ENCODE peak calls at places on chromosomes 11 and 22, in four cellular contexts. One of them, this sample, is unnamed.

GRCh38 chr11:44818110-44818509 is 91.3 kb downstream of the TSPAN18 start:
- DNase-seq in adrenal gland: no peak
- DNase-seq in choroid plexus epithelial cell: no peak
- DNase-seq in mucosa of descending colon: no peak
- DNase-seq in this sample: no peak

GRCh38 chr11:87219266-87219665 is 181.5 kb downstream of the TMEM135 start:
- DNase-seq in adrenal gland: no peak
- DNase-seq in choroid plexus epithelial cell: peak; percentile 20
- DNase-seq in mucosa of descending colon: no peak
- DNase-seq in this sample: no peak

GRCh38 chr11:88179141-88179540 is 3.9 kb upstream of the RAB38 start:
- DNase-seq in adrenal gland: no peak
- DNase-seq in choroid plexus epithelial cell: peak; percentile 72
- DNase-seq in mucosa of descending colon: no peak
- DNase-seq in this sample: no peak

GRCh38 chr22:48881326-48881980 is 946.2 kb downstream of the BRD1 start:
- DNase-seq in adrenal gland: no peak
- DNase-seq in choroid plexus epithelial cell: no peak
- DNase-seq in mucosa of descending colon: no peak
- DNase-seq in this sample: peak; percentile 30

GRCh38 chr11:67436459-67437081 is 912 bp downstream of the PTPRCAP start:
- DNase-seq in mucosa of descending colon: peak; percentile 68
- DNase-seq in choroid plexus epithelial cell: no peak
- DNase-seq in adrenal gland: peak; percentile 62
- DNase-seq in this sample: no peak

GRCh38 chr11:59040607-59041006 is 45.5 kb upstream of the GLYATL1B start:
- DNase-seq in mucosa of descending colon: no peak
- DNase-seq in adrenal gland: no peak
- DNase-seq in choroid plexus epithelial cell: no peak
- DNase-seq in this sample: no peak

GRCh38 chr22:47001288-47001687 is 238.8 kb downstream of the TBC1D22A start:
- DNase-seq in choroid plexus epithelial cell: no peak
- DNase-seq in adrenal gland: no peak
- DNase-seq in mucosa of descending colon: no peak
- DNase-seq in this sample: no peak

GRCh38 chr11:44601471-44602370 is 36.3 kb downstream of the CD82 start:
- DNase-seq in choroid plexus epithelial cell: no peak
- DNase-seq in adrenal gland: no peak
- DNase-seq in mucosa of descending colon: peak; percentile 68
- DNase-seq in this sample: no peak

GRCh38 chr22:23098230-23098705 is 27.9 kb downstream of the GNAZ start:
- DNase-seq in mucosa of descending colon: no peak
- DNase-seq in adrenal gland: no peak
- DNase-seq in choroid plexus epithelial cell: no peak
- DNase-seq in this sample: no peak

GRCh38 chr11:28849053-28849452 is 740.9 kb downstream of the METTL15 start:
- DNase-seq in adrenal gland: no peak
- DNase-seq in choroid plexus epithelial cell: no peak
- DNase-seq in mucosa of descending colon: no peak
- DNase-seq in this sample: no peak

GRCh38 chr11:19727246-19727645 is 14.6 kb downstream of the NAV2 start:
- DNase-seq in mucosa of descending colon: no peak
- DNase-seq in choroid plexus epithelial cell: peak; percentile 92
- DNase-seq in adrenal gland: no peak
- DNase-seq in this sample: no peak

GRCh38 chr22:46657996-46658947 is 38.1 kb downstream of the GRAMD4 start:
- DNase-seq in mucosa of descending colon: no peak
- DNase-seq in choroid plexus epithelial cell: no peak
- DNase-seq in adrenal gland: no peak
- DNase-seq in this sample: no peak

GRCh38 chr11:44750440-44751005 is 23.8 kb downstream of the TSPAN18 start:
- DNase-seq in choroid plexus epithelial cell: no peak
- DNase-seq in mucosa of descending colon: no peak
- DNase-seq in adrenal gland: peak; percentile 95
- DNase-seq in this sample: no peak

GRCh38 chr22:19523240-19524169 is 705 bp downstream of the CLDN5 start:
- DNase-seq in choroid plexus epithelial cell: peak; percentile 47
- DNase-seq in mucosa of descending colon: no peak
- DNase-seq in adrenal gland: no peak
- DNase-seq in this sample: no peak

GRCh38 chr11:86952933-86953637 is 2.1 kb downstream of the FZD4 start:
- DNase-seq in adrenal gland: no peak
- DNase-seq in choroid plexus epithelial cell: peak; percentile 76
- DNase-seq in mucosa of descending colon: no peak
- DNase-seq in this sample: no peak

GRCh38 chr11:110087820-110088534 is 5.2 kb upstream of the ZC3H12C start:
- DNase-seq in adrenal gland: no peak
- DNase-seq in choroid plexus epithelial cell: peak; percentile 89
- DNase-seq in mucosa of descending colon: no peak
- DNase-seq in this sample: no peak

GRCh38 chr11:36156486-36157150 is 132.6 kb downstream of the COMMD9 start:
- DNase-seq in mucosa of descending colon: no peak
- DNase-seq in choroid plexus epithelial cell: no peak
- DNase-seq in adrenal gland: no peak
- DNase-seq in this sample: no peak

GRCh38 chr22:29157759-29158535 is 47.7 kb upstream of the EMID1 start:
- DNase-seq in choroid plexus epithelial cell: no peak
- DNase-seq in adrenal gland: no peak
- DNase-seq in mucosa of descending colon: no peak
- DNase-seq in this sample: peak; percentile 20

GRCh38 chr11:57300785-57301184 is 24.0 kb downstream of the TNKS1BP1 start:
- DNase-seq in adrenal gland: no peak
- DNase-seq in choroid plexus epithelial cell: no peak
- DNase-seq in mucosa of descending colon: no peak
- DNase-seq in this sample: no peak

GRCh38 chr22:41991111-41991510 is 7.5 kb upstream of the WBP2NL start:
- DNase-seq in adrenal gland: peak; percentile 7
- DNase-seq in mucosa of descending colon: no peak
- DNase-seq in choroid plexus epithelial cell: no peak
- DNase-seq in this sample: no peak

GRCh38 chr11:74019104-74019738 is 10.3 kb upstream of the UCP3 start:
- DNase-seq in adrenal gland: no peak
- DNase-seq in choroid plexus epithelial cell: peak; percentile 45
- DNase-seq in mucosa of descending colon: peak; percentile 44
- DNase-seq in this sample: peak; percentile 54

GRCh38 chr11:79437274-79437980 is 3.4 kb downstream of the TENM4 start:
- DNase-seq in adrenal gland: peak; percentile 58
- DNase-seq in choroid plexus epithelial cell: peak; percentile 31
- DNase-seq in mucosa of descending colon: peak; percentile 59
- DNase-seq in this sample: peak; percentile 83

GRCh38 chr22:34847072-34847471 is 218.9 kb upstream of the ISX start:
- DNase-seq in mucosa of descending colon: no peak
- DNase-seq in choroid plexus epithelial cell: no peak
- DNase-seq in adrenal gland: no peak
- DNase-seq in this sample: no peak

GRCh38 chr11:17498475-17498874 is 21.8 kb upstream of the ABCC8 start:
- DNase-seq in mucosa of descending colon: no peak
- DNase-seq in adrenal gland: no peak
- DNase-seq in choroid plexus epithelial cell: peak; percentile 19
- DNase-seq in this sample: no peak

GRCh38 chr11:70828498-70829159 is 423.7 kb downstream of the SHANK2 start:
- DNase-seq in choroid plexus epithelial cell: no peak
- DNase-seq in mucosa of descending colon: peak; percentile 34
- DNase-seq in adrenal gland: peak; percentile 88
- DNase-seq in this sample: no peak

GRCh38 chr11:131038597-131038996 is 122.3 kb upstream of the SNX19 start:
- DNase-seq in choroid plexus epithelial cell: peak; percentile 44
- DNase-seq in mucosa of descending colon: no peak
- DNase-seq in adrenal gland: no peak
- DNase-seq in this sample: no peak

GRCh38 chr11:72871089-72871488 is 56.9 kb downstream of the ATG16L2 start:
- DNase-seq in adrenal gland: no peak
- DNase-seq in mucosa of descending colon: no peak
- DNase-seq in choroid plexus epithelial cell: peak; percentile 39
- DNase-seq in this sample: no peak

GRCh38 chr22:47008208-47008885 is 245.9 kb downstream of the TBC1D22A start:
- DNase-seq in mucosa of descending colon: no peak
- DNase-seq in choroid plexus epithelial cell: no peak
- DNase-seq in adrenal gland: no peak
- DNase-seq in this sample: peak; percentile 42

GRCh38 chr11:46272816-46273427 is 4.5 kb upstream of the CREB3L1 start:
- DNase-seq in mucosa of descending colon: peak; percentile 80
- DNase-seq in adrenal gland: peak; percentile 59
- DNase-seq in choroid plexus epithelial cell: peak; percentile 73
- DNase-seq in this sample: peak; percentile 62

GRCh38 chr11:97570636-97571035 is 1180.8 kb downstream of the JRKL start:
- DNase-seq in adrenal gland: no peak
- DNase-seq in mucosa of descending colon: no peak
- DNase-seq in choroid plexus epithelial cell: no peak
- DNase-seq in this sample: no peak

GRCh38 chr22:19579880-19580279 is 55.7 kb upstream of the CLDN5 start:
- DNase-seq in choroid plexus epithelial cell: no peak
- DNase-seq in mucosa of descending colon: no peak
- DNase-seq in adrenal gland: no peak
- DNase-seq in this sample: no peak

GRCh38 chr11:7490054-7490453 is 4.7 kb downstream of the OLFML1 start:
- DNase-seq in mucosa of descending colon: no peak
- DNase-seq in adrenal gland: peak; percentile 38
- DNase-seq in choroid plexus epithelial cell: peak; percentile 62
- DNase-seq in this sample: no peak

GRCh38 chr22:30204742-30205111 is 41.8 kb downstream of the LIF start:
- DNase-seq in mucosa of descending colon: peak; percentile 49
- DNase-seq in choroid plexus epithelial cell: peak; percentile 44
- DNase-seq in adrenal gland: no peak
- DNase-seq in this sample: no peak

GRCh38 chr11:69280451-69280850 is 13.5 kb upstream of the MYEOV start:
- DNase-seq in adrenal gland: no peak
- DNase-seq in mucosa of descending colon: no peak
- DNase-seq in choroid plexus epithelial cell: peak; percentile 76
- DNase-seq in this sample: no peak

GRCh38 chr11:17439316-17439782 is 37.3 kb downstream of the ABCC8 start:
- DNase-seq in choroid plexus epithelial cell: peak; percentile 4
- DNase-seq in mucosa of descending colon: no peak
- DNase-seq in adrenal gland: no peak
- DNase-seq in this sample: peak; percentile 25

GRCh38 chr11:43904737-43905515 is 24.3 kb downstream of the ALKBH3 start:
- DNase-seq in choroid plexus epithelial cell: peak; percentile 88
- DNase-seq in adrenal gland: no peak
- DNase-seq in mucosa of descending colon: no peak
- DNase-seq in this sample: no peak

GRCh38 chr22:38406617-38407016 is 48.4 kb downstream of the KCNJ4 start:
- DNase-seq in mucosa of descending colon: no peak
- DNase-seq in choroid plexus epithelial cell: peak; percentile 31
- DNase-seq in adrenal gland: no peak
- DNase-seq in this sample: no peak

GRCh38 chr11:119046489-119046888 is 10.5 kb downstream of the HYOU1 start:
- DNase-seq in adrenal gland: no peak
- DNase-seq in choroid plexus epithelial cell: no peak
- DNase-seq in mucosa of descending colon: no peak
- DNase-seq in this sample: no peak

GRCh38 chr11:119047205-119047604 is 9.8 kb downstream of the HYOU1 start:
- DNase-seq in adrenal gland: no peak
- DNase-seq in mucosa of descending colon: no peak
- DNase-seq in choroid plexus epithelial cell: no peak
- DNase-seq in this sample: no peak

GRCh38 chr11:119048644-119049043 is 8.4 kb downstream of the HYOU1 start:
- DNase-seq in adrenal gland: no peak
- DNase-seq in mucosa of descending colon: no peak
- DNase-seq in choroid plexus epithelial cell: no peak
- DNase-seq in this sample: no peak

GRCh38 chr11:119041821-119042514 is 11.3 kb upstream of the SLC37A4 start:
- DNase-seq in adrenal gland: no peak
- DNase-seq in mucosa of descending colon: no peak
- DNase-seq in choroid plexus epithelial cell: no peak
- DNase-seq in this sample: peak; percentile 0

GRCh38 chr11:119044708-119045107 is 12.3 kb downstream of the HYOU1 start:
- DNase-seq in adrenal gland: no peak
- DNase-seq in mucosa of descending colon: no peak
- DNase-seq in choroid plexus epithelial cell: no peak
- DNase-seq in this sample: no peak
- TF ChIP-seq CTCF in adrenal gland: no peak
- TF ChIP-seq CTCF in mucosa of descending colon: no peak
- TF ChIP-seq CTCF in choroid plexus epithelial cell: peak; percentile 31
- TF ChIP-seq CTCF in this sample: no peak

GRCh38 chr11:116276051-116277044 is 496.4 kb downstream of the BUD13 start:
- DNase-seq in adrenal gland: peak; percentile 49
- DNase-seq in choroid plexus epithelial cell: peak; percentile 39
- DNase-seq in mucosa of descending colon: peak; percentile 87
- DNase-seq in this sample: peak; percentile 49
- H3K4me3 ChIP-seq in adrenal gland: no peak overlapping the region
- H3K4me3 ChIP-seq in choroid plexus epithelial cell: no peak overlapping the region
- H3K4me3 ChIP-seq in mucosa of descending colon: no peak overlapping the region
- H3K4me3 ChIP-seq in this sample: peak overlapping the region; percentile 33

DNA sequence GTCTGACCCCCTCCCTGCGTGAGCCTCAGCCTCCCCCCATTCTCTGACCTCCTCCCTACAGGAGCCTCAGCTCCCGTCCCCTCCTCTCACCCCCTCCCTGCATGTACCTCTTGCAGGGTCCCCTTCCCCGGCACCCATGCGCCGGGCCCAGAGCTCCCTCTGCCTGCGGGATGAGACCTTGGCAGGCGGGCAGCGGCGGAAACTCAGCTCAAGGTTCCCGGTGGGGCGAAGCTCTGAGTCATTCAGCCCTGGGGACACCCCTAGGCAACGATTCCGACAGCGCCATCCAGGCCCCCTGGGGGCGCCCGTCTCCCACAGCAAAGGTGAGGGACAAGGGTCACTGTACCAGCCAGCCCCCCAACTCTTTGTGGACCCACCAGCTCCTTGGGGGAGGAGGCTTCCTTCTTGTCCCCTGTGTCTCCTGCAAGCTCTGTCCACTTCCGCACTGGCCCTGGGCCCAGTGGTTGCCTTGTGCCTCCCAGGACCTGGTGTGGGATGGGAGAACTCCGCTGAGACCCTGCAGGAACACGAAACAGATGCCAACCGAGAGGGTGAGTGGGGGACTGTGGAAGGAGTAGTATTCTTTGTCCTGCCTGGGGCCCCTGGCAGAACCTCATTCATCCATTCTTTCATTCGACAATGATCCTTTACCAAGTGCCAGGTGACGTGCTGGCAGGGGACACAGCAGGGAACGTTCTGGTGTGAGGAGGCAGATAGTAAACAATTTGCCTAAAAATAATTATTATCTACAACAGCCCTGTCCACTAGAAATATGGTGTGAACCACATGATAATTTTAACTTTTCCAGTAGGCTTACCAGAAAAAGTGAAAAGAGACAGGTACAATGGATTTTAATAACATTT is 3.7 kb upstream of the RPS6KA4 start:
- DNase-seq in adrenal gland: peak; percentile 87
- DNase-seq in choroid plexus epithelial cell: peak; percentile 81
- DNase-seq in mucosa of descending colon: peak; percentile 88
- DNase-seq in this sample: peak; percentile 89
- TF ChIP-seq CTCF in adrenal gland: peak; percentile 74
- TF ChIP-seq CTCF in choroid plexus epithelial cell: peak; percentile 84
- TF ChIP-seq CTCF in mucosa of descending colon: peak; percentile 41
- TF ChIP-seq CTCF in this sample: peak; percentile 43

DNA sequence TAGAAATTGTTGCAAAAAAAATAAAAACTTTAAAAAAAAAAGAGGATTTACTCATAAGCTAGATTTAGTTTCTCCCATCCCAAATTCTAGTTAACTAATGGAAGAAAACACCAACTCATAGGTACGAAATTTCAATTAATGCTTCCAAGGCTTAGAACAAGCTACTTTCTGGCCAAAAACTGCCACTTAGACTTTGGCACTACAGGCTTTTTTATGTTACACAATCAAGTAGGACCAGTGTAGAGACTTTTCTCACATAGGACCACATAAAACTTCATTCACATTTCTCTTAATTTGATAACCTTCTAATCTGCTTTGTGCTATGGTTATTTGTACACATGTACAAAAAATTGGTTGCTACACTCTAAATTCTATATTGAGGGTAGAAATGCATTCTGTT is 3.1 kb downstream of the ST13 start:
- DNase-seq in choroid plexus epithelial cell: no peak
- DNase-seq in mucosa of descending colon: no peak
- DNase-seq in adrenal gland: no peak
- DNase-seq in this sample: no peak
- H3K4me3 ChIP-seq in choroid plexus epithelial cell: no peak overlapping the region
- H3K4me3 ChIP-seq in mucosa of descending colon: no peak overlapping the region
- H3K4me3 ChIP-seq in adrenal gland: no peak overlapping the region
- H3K4me3 ChIP-seq in this sample: no peak overlapping the region

This sample was measured in pancreas.